ENCODE peak calls at places on chromosome 17, in eight cellular contexts. One of them, this sample, is unnamed.

GRCh38 chr17:42781639-42782401 is 1.4 kb downstream of the WNK4 start:
- DNase-seq in neural crest cell: no peak
- DNase-seq in AG10803: no peak
- DNase-seq in upper lobe of right lung: no peak
- DNase-seq in BJ: no peak
- DNase-seq in activated B cell treated with CpG ODN at 0.5 μM for 24 hours: no peak
- DNase-seq in foreskin keratinocyte: no peak
- DNase-seq in astrocyte of the cerebellum: no peak
- DNase-seq in this sample: no peak

GRCh38 chr17:77085916-77086432 is 54.8 kb upstream of the SEC14L1 start:
- DNase-seq in neural crest cell: no peak
- DNase-seq in AG10803: no peak
- DNase-seq in upper lobe of right lung: no peak
- DNase-seq in BJ: no peak
- DNase-seq in activated B cell treated with CpG ODN at 0.5 μM for 24 hours: no peak
- DNase-seq in foreskin keratinocyte: no peak
- DNase-seq in astrocyte of the cerebellum: no peak
- DNase-seq in this sample: no peak

GRCh38 chr17:17351901-17352781 is 49.0 kb downstream of the NT5M start:
- DNase-seq in neural crest cell: no peak
- DNase-seq in AG10803: no peak
- DNase-seq in upper lobe of right lung: peak; percentile 65
- DNase-seq in BJ: no peak
- DNase-seq in activated B cell treated with CpG ODN at 0.5 μM for 24 hours: no peak
- DNase-seq in foreskin keratinocyte: no peak
- DNase-seq in astrocyte of the cerebellum: no peak
- DNase-seq in this sample: no peak

GRCh38 chr17:76354747-76355310 is 1.1 kb upstream of the PRPSAP1 start:
- DNase-seq in neural crest cell: no peak
- DNase-seq in AG10803: no peak
- DNase-seq in upper lobe of right lung: no peak
- DNase-seq in BJ: no peak
- DNase-seq in activated B cell treated with CpG ODN at 0.5 μM for 24 hours: no peak
- DNase-seq in foreskin keratinocyte: no peak
- DNase-seq in astrocyte of the cerebellum: no peak
- DNase-seq in this sample: no peak

GRCh38 chr17:32006957-32007462 is at the start of gene LRRC37B:
- DNase-seq in neural crest cell: peak; percentile 92
- DNase-seq in AG10803: peak; percentile 62
- DNase-seq in upper lobe of right lung: peak; percentile 95
- DNase-seq in BJ: peak; percentile 16
- DNase-seq in activated B cell treated with CpG ODN at 0.5 μM for 24 hours: peak; percentile 92
- DNase-seq in foreskin keratinocyte: peak; percentile 58
- DNase-seq in astrocyte of the cerebellum: peak; percentile 28
- DNase-seq in this sample: peak; percentile 95

GRCh38 chr17:42354956-42355843 is 33.0 kb downstream of the STAT3 start:
- DNase-seq in neural crest cell: no peak
- DNase-seq in AG10803: peak; percentile 91
- DNase-seq in upper lobe of right lung: no peak
- DNase-seq in BJ: no peak
- DNase-seq in activated B cell treated with CpG ODN at 0.5 μM for 24 hours: no peak
- DNase-seq in foreskin keratinocyte: no peak
- DNase-seq in astrocyte of the cerebellum: no peak
- DNase-seq in this sample: no peak

GRCh38 chr17:76725580-76726230 is 701 bp downstream of the JMJD6 start:
- DNase-seq in neural crest cell: no peak
- DNase-seq in AG10803: peak; percentile 73
- DNase-seq in upper lobe of right lung: peak; percentile 92
- DNase-seq in BJ: no peak
- DNase-seq in activated B cell treated with CpG ODN at 0.5 μM for 24 hours: peak; percentile 61
- DNase-seq in foreskin keratinocyte: no peak
- DNase-seq in astrocyte of the cerebellum: no peak
- DNase-seq in this sample: no peak

GRCh38 chr17:38579934-38580333 is 25.8 kb downstream of the SRCIN1 start:
- DNase-seq in neural crest cell: no peak
- DNase-seq in AG10803: no peak
- DNase-seq in upper lobe of right lung: no peak
- DNase-seq in BJ: no peak
- DNase-seq in activated B cell treated with CpG ODN at 0.5 μM for 24 hours: no peak
- DNase-seq in foreskin keratinocyte: peak; percentile 13
- DNase-seq in astrocyte of the cerebellum: no peak
- DNase-seq in this sample: no peak

GRCh38 chr17:60165976-60166375 is 16.2 kb downstream of the CA4 start:
- DNase-seq in neural crest cell: no peak
- DNase-seq in AG10803: no peak
- DNase-seq in upper lobe of right lung: no peak
- DNase-seq in BJ: no peak
- DNase-seq in activated B cell treated with CpG ODN at 0.5 μM for 24 hours: no peak
- DNase-seq in foreskin keratinocyte: no peak
- DNase-seq in astrocyte of the cerebellum: no peak
- DNase-seq in this sample: no peak

GRCh38 chr17:17019891-17020456 is 22.3 kb upstream of the MPRIP start:
- DNase-seq in neural crest cell: no peak
- DNase-seq in AG10803: no peak
- DNase-seq in upper lobe of right lung: peak; percentile 59
- DNase-seq in BJ: no peak
- DNase-seq in activated B cell treated with CpG ODN at 0.5 μM for 24 hours: no peak
- DNase-seq in foreskin keratinocyte: peak; percentile 33
- DNase-seq in astrocyte of the cerebellum: no peak
- DNase-seq in this sample: no peak

GRCh38 chr17:27762527-27763305 is 37.6 kb downstream of the NOS2 start:
- DNase-seq in neural crest cell: no peak
- DNase-seq in AG10803: peak; percentile 18
- DNase-seq in upper lobe of right lung: no peak
- DNase-seq in BJ: no peak
- DNase-seq in activated B cell treated with CpG ODN at 0.5 μM for 24 hours: no peak
- DNase-seq in foreskin keratinocyte: no peak
- DNase-seq in astrocyte of the cerebellum: no peak
- DNase-seq in this sample: no peak

GRCh38 chr17:66508896-66509843 is 206.8 kb downstream of the PRKCA start:
- DNase-seq in neural crest cell: no peak
- DNase-seq in AG10803: peak; percentile 88
- DNase-seq in upper lobe of right lung: peak; percentile 69
- DNase-seq in BJ: no peak
- DNase-seq in activated B cell treated with CpG ODN at 0.5 μM for 24 hours: no peak
- DNase-seq in foreskin keratinocyte: peak; percentile 96
- DNase-seq in astrocyte of the cerebellum: no peak
- DNase-seq in this sample: no peak

GRCh38 chr17:75625813-75626486 is 7.3 kb upstream of the SMIM5 start:
- DNase-seq in neural crest cell: peak; percentile 64
- DNase-seq in AG10803: no peak
- DNase-seq in upper lobe of right lung: no peak
- DNase-seq in BJ: no peak
- DNase-seq in activated B cell treated with CpG ODN at 0.5 μM for 24 hours: no peak
- DNase-seq in foreskin keratinocyte: no peak
- DNase-seq in astrocyte of the cerebellum: no peak
- DNase-seq in this sample: no peak

GRCh38 chr17:75542728-75543336 is 17.3 kb downstream of the LLGL2 start:
- DNase-seq in neural crest cell: no peak
- DNase-seq in AG10803: no peak
- DNase-seq in upper lobe of right lung: no peak
- DNase-seq in BJ: no peak
- DNase-seq in activated B cell treated with CpG ODN at 0.5 μM for 24 hours: no peak
- DNase-seq in foreskin keratinocyte: no peak
- DNase-seq in astrocyte of the cerebellum: no peak
- DNase-seq in this sample: no peak

GRCh38 chr17:27888072-27888471 is 5.1 kb downstream of the LYRM9 start:
- DNase-seq in neural crest cell: no peak
- DNase-seq in AG10803: no peak
- DNase-seq in upper lobe of right lung: no peak
- DNase-seq in BJ: no peak
- DNase-seq in activated B cell treated with CpG ODN at 0.5 μM for 24 hours: no peak
- DNase-seq in foreskin keratinocyte: no peak
- DNase-seq in astrocyte of the cerebellum: no peak
- DNase-seq in this sample: no peak

GRCh38 chr17:17840751-17841591 is 4.2 kb upstream of the SREBF1 start:
- DNase-seq in neural crest cell: no peak
- DNase-seq in AG10803: peak; percentile 51
- DNase-seq in upper lobe of right lung: no peak
- DNase-seq in BJ: no peak
- DNase-seq in activated B cell treated with CpG ODN at 0.5 μM for 24 hours: no peak
- DNase-seq in foreskin keratinocyte: peak; percentile 94
- DNase-seq in astrocyte of the cerebellum: no peak
- DNase-seq in this sample: no peak

GRCh38 chr17:42845918-42846593 is 1.7 kb downstream of the AOC2 start:
- DNase-seq in neural crest cell: no peak
- DNase-seq in AG10803: no peak
- DNase-seq in upper lobe of right lung: no peak
- DNase-seq in BJ: no peak
- DNase-seq in activated B cell treated with CpG ODN at 0.5 μM for 24 hours: no peak
- DNase-seq in foreskin keratinocyte: no peak
- DNase-seq in astrocyte of the cerebellum: no peak
- DNase-seq in this sample: no peak

GRCh38 chr17:72338304-72338703 is 217.5 kb downstream of the SOX9 start:
- DNase-seq in neural crest cell: no peak
- DNase-seq in AG10803: no peak
- DNase-seq in upper lobe of right lung: no peak
- DNase-seq in BJ: no peak
- DNase-seq in activated B cell treated with CpG ODN at 0.5 μM for 24 hours: no peak
- DNase-seq in foreskin keratinocyte: no peak
- DNase-seq in astrocyte of the cerebellum: no peak
- DNase-seq in this sample: no peak

GRCh38 chr17:80844418-80844990 is 147.1 kb upstream of the CHMP6 start:
- DNase-seq in neural crest cell: no peak
- DNase-seq in AG10803: no peak
- DNase-seq in upper lobe of right lung: peak; percentile 58
- DNase-seq in BJ: no peak
- DNase-seq in activated B cell treated with CpG ODN at 0.5 μM for 24 hours: no peak
- DNase-seq in foreskin keratinocyte: no peak
- DNase-seq in astrocyte of the cerebellum: no peak
- DNase-seq in this sample: no peak

GRCh38 chr17:52297230-52298010 is 138.9 kb upstream of the CA10 start:
- DNase-seq in neural crest cell: no peak
- DNase-seq in AG10803: no peak
- DNase-seq in upper lobe of right lung: no peak
- DNase-seq in BJ: no peak
- DNase-seq in activated B cell treated with CpG ODN at 0.5 μM for 24 hours: no peak
- DNase-seq in foreskin keratinocyte: peak; percentile 25
- DNase-seq in astrocyte of the cerebellum: no peak
- DNase-seq in this sample: no peak
- TF ChIP-seq CTCF in neural crest cell: peak; percentile 55
- TF ChIP-seq CTCF in AG10803: no peak
- TF ChIP-seq CTCF in upper lobe of right lung: no peak
- TF ChIP-seq CTCF in BJ: no peak
- TF ChIP-seq CTCF in activated B cell treated with CpG ODN at 0.5 μM for 24 hours: no peak
- TF ChIP-seq CTCF in foreskin keratinocyte: peak; percentile 70
- TF ChIP-seq CTCF in astrocyte of the cerebellum: no peak
- TF ChIP-seq CTCF in this sample: peak; percentile 60

DNA sequence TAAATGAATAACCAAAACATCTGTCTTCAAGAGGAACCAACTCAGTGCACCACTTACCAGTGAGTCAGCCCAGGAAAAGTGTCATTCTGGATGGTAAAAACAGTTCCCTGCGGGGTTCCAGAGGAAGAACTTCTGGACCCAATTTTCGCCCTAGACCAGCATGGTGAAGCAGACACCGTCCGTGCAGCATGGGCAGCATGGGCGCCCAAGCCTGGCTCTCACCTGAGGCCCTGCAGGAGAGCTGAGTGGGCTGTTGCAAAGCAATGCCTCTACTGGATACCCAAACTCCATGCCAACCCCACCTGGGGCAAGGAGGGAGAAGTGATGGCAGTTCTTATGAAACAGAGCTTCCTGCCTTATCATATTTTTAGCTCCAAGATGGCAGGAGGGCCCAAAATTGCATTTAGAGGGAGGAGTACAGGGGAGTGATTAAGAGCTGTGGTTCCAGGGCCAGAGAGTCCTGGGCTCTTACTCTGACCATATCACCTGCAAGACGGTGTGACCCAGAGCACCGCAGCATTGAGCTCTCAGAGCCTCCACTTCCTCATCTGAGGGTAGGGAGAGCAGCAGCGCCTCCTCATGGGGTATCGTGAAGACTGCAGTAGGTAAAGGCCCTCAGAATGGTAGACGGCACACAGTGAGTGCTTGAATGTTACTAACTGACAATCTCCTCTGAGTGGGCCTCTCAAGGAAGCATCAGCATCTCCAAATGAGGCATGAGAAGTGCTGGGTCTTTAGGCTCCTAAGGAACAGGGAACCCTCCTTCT is 16.6 kb upstream of the INPP5K start:
- DNase-seq in neural crest cell: peak; percentile 12
- DNase-seq in AG10803: no peak
- DNase-seq in upper lobe of right lung: no peak
- DNase-seq in BJ: no peak
- DNase-seq in activated B cell treated with CpG ODN at 0.5 μM for 24 hours: peak; percentile 45
- DNase-seq in foreskin keratinocyte: no peak
- DNase-seq in astrocyte of the cerebellum: no peak
- DNase-seq in this sample: no peak
- TF ChIP-seq CTCF in neural crest cell: peak; percentile 47
- TF ChIP-seq CTCF in AG10803: peak; percentile 33
- TF ChIP-seq CTCF in upper lobe of right lung: peak; percentile 37
- TF ChIP-seq CTCF in BJ: peak; percentile 16
- TF ChIP-seq CTCF in activated B cell treated with CpG ODN at 0.5 μM for 24 hours: no peak
- TF ChIP-seq CTCF in foreskin keratinocyte: peak; percentile 55
- TF ChIP-seq CTCF in astrocyte of the cerebellum: peak; percentile 12
- TF ChIP-seq CTCF in this sample: peak; percentile 52

GRCh38 chr17:4934173-4934979 is 2.3 kb downstream of the GP1BA start:
- DNase-seq in neural crest cell: no peak
- DNase-seq in AG10803: peak; percentile 41
- DNase-seq in upper lobe of right lung: peak; percentile 71
- DNase-seq in BJ: no peak
- DNase-seq in activated B cell treated with CpG ODN at 0.5 μM for 24 hours: no peak
- DNase-seq in foreskin keratinocyte: no peak
- DNase-seq in astrocyte of the cerebellum: no peak
- DNase-seq in this sample: no peak
- TF ChIP-seq CTCF in neural crest cell: peak; percentile 29
- TF ChIP-seq CTCF in AG10803: peak; percentile 43
- TF ChIP-seq CTCF in upper lobe of right lung: peak; percentile 17
- TF ChIP-seq CTCF in BJ: peak; percentile 54
- TF ChIP-seq CTCF in activated B cell treated with CpG ODN at 0.5 μM for 24 hours: no peak
- TF ChIP-seq CTCF in foreskin keratinocyte: peak; percentile 42
- TF ChIP-seq CTCF in astrocyte of the cerebellum: peak; percentile 63
- TF ChIP-seq CTCF in this sample: peak; percentile 30

GRCh38 chr17:70138309-70138865 is 30.9 kb upstream of the KCNJ2 start:
- DNase-seq in neural crest cell: no peak
- DNase-seq in AG10803: peak; percentile 78
- DNase-seq in upper lobe of right lung: no peak
- DNase-seq in BJ: peak; percentile 14
- DNase-seq in activated B cell treated with CpG ODN at 0.5 μM for 24 hours: no peak
- DNase-seq in foreskin keratinocyte: no peak
- DNase-seq in astrocyte of the cerebellum: peak; percentile 15
- DNase-seq in this sample: no peak

GRCh38 chr17:70139449-70139993 is 29.8 kb upstream of the KCNJ2 start:
- DNase-seq in neural crest cell: no peak
- DNase-seq in AG10803: no peak
- DNase-seq in upper lobe of right lung: no peak
- DNase-seq in BJ: no peak
- DNase-seq in activated B cell treated with CpG ODN at 0.5 μM for 24 hours: no peak
- DNase-seq in foreskin keratinocyte: no peak
- DNase-seq in astrocyte of the cerebellum: no peak
- DNase-seq in this sample: no peak

DNA sequence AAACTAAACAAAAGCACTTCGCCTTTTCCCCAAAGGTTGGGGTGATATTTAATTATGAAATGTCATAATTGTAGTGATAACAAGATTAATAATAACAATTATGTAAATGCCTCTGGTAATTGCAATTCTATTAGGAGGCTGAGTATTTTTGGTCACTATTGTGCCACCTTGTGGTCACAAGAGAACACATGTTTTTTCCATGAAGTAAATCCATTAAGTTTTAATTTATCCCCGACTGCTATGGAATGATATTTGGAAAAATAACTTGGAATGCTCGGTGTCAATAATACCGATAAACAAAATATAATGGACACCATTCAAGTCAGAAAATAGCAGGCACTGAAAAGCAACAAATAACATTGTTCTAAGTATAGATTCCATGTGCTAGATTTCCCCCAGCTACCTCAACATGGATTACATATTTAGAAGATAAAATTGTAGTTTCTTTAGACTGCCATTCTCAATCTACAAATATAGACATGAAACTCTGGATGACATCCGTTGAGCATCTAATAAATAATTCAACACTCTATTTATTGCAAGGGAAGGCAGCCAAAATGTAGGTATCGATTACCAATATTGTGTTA is 25.0 kb upstream of the KCNJ2 start:
- DNase-seq in neural crest cell: no peak
- DNase-seq in AG10803: peak; percentile 48
- DNase-seq in upper lobe of right lung: no peak
- DNase-seq in BJ: no peak
- DNase-seq in activated B cell treated with CpG ODN at 0.5 μM for 24 hours: no peak
- DNase-seq in foreskin keratinocyte: peak; percentile 8
- DNase-seq in astrocyte of the cerebellum: peak; percentile 24
- DNase-seq in this sample: no peak
- TF ChIP-seq CTCF in neural crest cell: peak; percentile 90
- TF ChIP-seq CTCF in AG10803: peak; percentile 71
- TF ChIP-seq CTCF in upper lobe of right lung: peak; percentile 71
- TF ChIP-seq CTCF in BJ: peak; percentile 54
- TF ChIP-seq CTCF in activated B cell treated with CpG ODN at 0.5 μM for 24 hours: peak; percentile 70
- TF ChIP-seq CTCF in foreskin keratinocyte: peak; percentile 77
- TF ChIP-seq CTCF in astrocyte of the cerebellum: peak; percentile 38
- TF ChIP-seq CTCF in this sample: peak; percentile 90

This sample was measured in type B pancreatic cell.